ENCODE peak calls at places on chromosomes 11 and 22, in five cellular contexts. A, H, P, N and G are unnamed samples.

GRCh38 chr11:113106507-113106906 is 145.3 kb downstream of the NCAM1 start:
- DNase-seq in A (no peak), H (no peak), P (no peak), N (no peak), G (no peak)

GRCh38 chr11:18527512-18527911 is 770 bp upstream of the TSG101 start:
- DNase-seq in A (no peak), H (no peak), P (no peak), N (peak), G (peak)

GRCh38 chr11:11036185-11037161 is 178.6 kb upstream of the ZBED5 start:
- DNase-seq in A (peak), H (no peak), P (no peak), N (peak), G (peak)

GRCh38 chr11:120546312-120547205 is 35.0 kb downstream of the GRIK4 start:
- DNase-seq in A (no peak), H (no peak), P (no peak), N (peak), G (no peak)

GRCh38 chr11:64003807-64004589 is 17.8 kb downstream of the OTUB1 start:
- DNase-seq in A (no peak), H (no peak), P (no peak), N (peak), G (no peak)

GRCh38 chr11:59283825-59284772 is 71.4 kb upstream of the MPEG1 start:
- DNase-seq in A (peak), H (peak), P (no peak), N (no peak), G (peak)

GRCh38 chr11:34566736-34567135 is 53.1 kb upstream of the ELF5 start:
- DNase-seq in A (no peak), H (no peak), P (no peak), N (no peak), G (no peak)

GRCh38 chr11:134668076-134668475 is 256.0 kb upstream of the B3GAT1 start:
- DNase-seq in A (no peak), H (no peak), P (no peak), N (no peak), G (no peak)

GRCh38 chr11:114876231-114876630 is 197.9 kb downstream of the NXPE2 start:
- DNase-seq in A (no peak), H (no peak), P (no peak), N (no peak), G (no peak)

GRCh38 chr11:81644239-81644840 is 1089.3 kb downstream of the FAM181B start:
- DNase-seq in A (no peak), H (peak), P (no peak), N (peak), G (peak)

GRCh38 chr22:18022851-18023250 is 1.5 kb downstream of the MICAL3 start:
- DNase-seq in A (no peak), H (no peak), P (no peak), N (no peak), G (peak)

GRCh38 chr22:38317995-38318715 is 922 bp upstream of the CSNK1E start:
- DNase-seq in A (no peak), H (no peak), P (no peak), N (no peak), G (no peak)

GRCh38 chr11:7056828-7057513 is 31.8 kb upstream of the RBMXL2 start:
- DNase-seq in A (no peak), H (no peak), P (no peak), N (no peak), G (no peak)

GRCh38 chr11:32312206-32312817 is 123.0 kb downstream of the WT1 start:
- DNase-seq in A (no peak), H (no peak), P (no peak), N (no peak), G (no peak)

GRCh38 chr22:36068776-36069344 is 40.2 kb upstream of the RBFOX2 start:
- DNase-seq in A (no peak), H (no peak), P (no peak), N (no peak), G (peak)

GRCh38 chr11:112616292-112617088 is 344.7 kb upstream of the NCAM1 start:
- DNase-seq in A (no peak), H (no peak), P (no peak), N (no peak), G (no peak)

GRCh38 chr11:72616655-72617054 is 57.6 kb downstream of the PDE2A start:
- DNase-seq in A (no peak), H (no peak), P (no peak), N (no peak), G (no peak)

GRCh38 chr22:33247758-33248157 is 189.6 kb upstream of the SYN3 start:
- DNase-seq in A (no peak), H (no peak), P (no peak), N (no peak), G (no peak)

GRCh38 chr11:20024172-20024935 is 135.9 kb downstream of the DBX1 start:
- DNase-seq in A (no peak), H (no peak), P (no peak), N (no peak), G (no peak)

GRCh38 chr11:72237112-72237931 is 6.7 kb downstream of the PHOX2A start:
- DNase-seq in A (no peak), H (no peak), P (no peak), N (no peak), G (no peak)

GRCh38 chr22:36136475-36136874 is 24.1 kb downstream of the APOL3 start:
- DNase-seq in A (no peak), H (no peak), P (no peak), N (no peak), G (no peak)

GRCh38 chr11:60852639-60853468 is 2.9 kb downstream of the PTGDR2 start:
- DNase-seq in A (no peak), H (no peak), P (no peak), N (no peak), G (no peak)

GRCh38 chr11:76830639-76831312 is 29.9 kb upstream of the ACER3 start:
- DNase-seq in A (no peak), H (no peak), P (no peak), N (no peak), G (no peak)

GRCh38 chr11:134275534-134276395 is at the start of gene GLB1L3:
- DNase-seq in A (peak), H (peak), P (peak), N (no peak), G (no peak)

GRCh38 chr11:112605093-112605666 is 344.5 kb upstream of the PLET1 start:
- DNase-seq in A (no peak), H (no peak), P (no peak), N (no peak), G (no peak)

GRCh38 chr22:44583854-44584253 is 85.8 kb upstream of the RTL6 start:
- DNase-seq in A (no peak), H (no peak), P (no peak), N (no peak), G (no peak)

GRCh38 chr22:42160251-42160650 is 29.6 kb upstream of the CYP2D6 start:
- DNase-seq in A (no peak), H (no peak), P (no peak), N (no peak), G (no peak)

GRCh38 chr11:110894224-110894623 is 182.0 kb upstream of the ARHGAP20 start:
- DNase-seq in A (no peak), H (no peak), P (no peak), N (no peak), G (no peak)

GRCh38 chr11:118398797-118399564 is 2.4 kb upstream of the ATP5MG start:
- DNase-seq in A (no peak), H (no peak), P (peak), N (no peak), G (peak)

GRCh38 chr11:13287681-13288080 is 10.1 kb downstream of the BMAL1 start:
- DNase-seq in A (no peak), H (no peak), P (no peak), N (no peak), G (no peak)

GRCh38 chr22:36295247-36295646 is 42.3 kb downstream of the APOL1 start:
- DNase-seq in A (no peak), H (no peak), P (no peak), N (no peak), G (no peak)

GRCh38 chr11:132312616-132313210 is 942.3 kb downstream of the NTM start:
- DNase-seq in A (no peak), H (no peak), P (no peak), N (no peak), G (peak)

GRCh38 chr11:20337526-20338154 is 25.9 kb upstream of the HTATIP2 start:
- DNase-seq in A (no peak), H (no peak), P (no peak), N (no peak), G (peak)